ENCODE peak calls at places on chromosomes 4 and X, in nine cellular contexts. X is upper lobe of right lung, U is Karpas-422, R is NB4, A is hepatocyte, B is GM23338, O is uterus, W is epithelial cell of esophagus, D is fibroblast of the aortic adventitia. H is an unnamed sample.

GRCh38 chrX:124504106-124504983 is 158.0 kb downstream of the SH2D1A start:
- DNase-seq in U (no peak), B (no peak), D (no peak), R (no peak), W (no peak), A (no peak), X (no peak), O (no peak), H (no peak)

GRCh38 chr4:4256799-4257198 is 8.8 kb upstream of the TMEM128 start:
- DNase-seq in B (peak), U (no peak), X (no peak), A (no peak), W (no peak), O (no peak), R (no peak), D (no peak), H (peak)

GRCh38 chr4:3286335-3287175 is 6.3 kb upstream of the RGS12 start:
- DNase-seq in W (no peak), X (peak), R (no peak), A (no peak), U (peak), B (no peak), D (no peak), O (no peak), H (no peak)

GRCh38 chr4:158020734-158021346 is 152.0 kb downstream of the GASK1B start:
- DNase-seq in W (peak), A (peak), B (no peak), R (no peak), O (no peak), U (no peak), X (no peak), D (peak), H (no peak)

GRCh38 chr4:144304025-144304424 is 163.5 kb upstream of the GYPA start:
- DNase-seq in B (no peak), A (no peak), R (no peak), X (no peak), W (no peak), D (no peak), U (no peak), O (no peak), H (no peak)

GRCh38 chr4:38076153-38076669 is 116.0 kb downstream of the PTTG2 start:
- DNase-seq in A (no peak), O (no peak), B (no peak), U (no peak), X (no peak), D (no peak), R (peak), W (no peak), H (no peak)

GRCh38 chr4:109406337-109406931 is 27.2 kb upstream of the SEC24B start:
- DNase-seq in B (peak), U (peak), R (peak), X (no peak), D (peak), A (peak), W (peak), O (no peak), H (peak)

GRCh38 chrX:72041901-72042859 is 89.5 kb downstream of the RTL5 start:
- DNase-seq in R (no peak), D (peak), W (no peak), B (no peak), O (peak), X (no peak), A (no peak), U (peak), H (no peak)

GRCh38 chr4:151879705-151880104 is 118.9 kb upstream of the GATB start:
- DNase-seq in A (no peak), U (no peak), W (no peak), B (no peak), X (no peak), O (no peak), D (no peak), R (no peak), H (no peak)

GRCh38 chr4:184110452-184110851 is 107.2 kb downstream of the ENPP6 start:
- DNase-seq in O (no peak), A (no peak), D (no peak), U (no peak), W (no peak), R (no peak), B (no peak), X (no peak), H (no peak)

GRCh38 chrX:2484721-2485459 is 15.9 kb downstream of the DHRSX start:
- DNase-seq in B (peak), A (no peak), R (no peak), U (no peak), W (peak), O (peak), X (no peak), D (peak), H (no peak)

GRCh38 chr4:165301833-165302232 is 25.6 kb upstream of the MSMO1 start:
- DNase-seq in B (no peak), A (no peak), D (peak), U (peak), O (no peak), X (no peak), R (no peak), W (no peak), H (no peak)

GRCh38 chr4:142396279-142396678 is 449.8 kb downstream of the INPP4B start:
- DNase-seq in R (no peak), W (peak), B (no peak), U (no peak), O (no peak), X (no peak), A (no peak), D (peak), H (no peak)

GRCh38 chrX:119455264-119455663 is 13.0 kb upstream of the SLC25A5 start:
- DNase-seq in W (peak), A (peak), O (no peak), U (no peak), R (no peak), X (no peak), D (peak), B (no peak), H (no peak)

GRCh38 chr4:5266991-5267390 is 215.7 kb downstream of the STK32B start:
- DNase-seq in B (no peak), U (no peak), W (no peak), D (no peak), R (no peak), A (no peak), O (no peak), X (no peak), H (no peak)

GRCh38 chr4:186032259-186032658 is 36.7 kb upstream of the TLR3 start:
- DNase-seq in R (no peak), B (peak), O (no peak), X (no peak), W (peak), U (peak), A (peak), D (peak), H (no peak)

GRCh38 chr4:141121768-141122415 is 11.4 kb downstream of the RNF150 start:
- DNase-seq in R (no peak), B (peak), U (no peak), O (no peak), D (no peak), W (no peak), A (no peak), X (no peak), H (peak)

GRCh38 chr4:175308236-175308635 is 390.1 kb downstream of the ADAM29 start:
- DNase-seq in B (no peak), O (no peak), R (no peak), X (no peak), A (no peak), U (no peak), D (peak), W (no peak), H (no peak)

GRCh38 chr4:31482691-31483090 is 762.5 kb downstream of the PCDH7 start:
- DNase-seq in B (no peak), R (no peak), A (no peak), X (no peak), D (no peak), O (no peak), U (no peak), W (no peak), H (no peak)

GRCh38 chr4:143531368-143531767 is 17.9 kb downstream of the SMARCA5 start:
- DNase-seq in R (peak), D (peak), X (no peak), B (peak), U (peak), W (peak), A (no peak), O (no peak), H (no peak)

GRCh38 chrX:26411045-26411444 is 195.1 kb downstream of the MAGEB5 start:
- DNase-seq in X (no peak), O (no peak), U (no peak), D (no peak), R (no peak), B (no peak), A (peak), W (peak), H (no peak)

GRCh38 chr4:109499513-109499912 is 60.5 kb upstream of the MCUB start:
- DNase-seq in R (no peak), D (no peak), U (no peak), O (no peak), A (no peak), B (no peak), X (no peak), W (no peak), H (no peak)

GRCh38 chr4:87032884-87033533 is 98.2 kb downstream of the AFF1 start:
- DNase-seq in R (no peak), A (peak), W (peak), D (peak), X (no peak), U (no peak), O (no peak), B (no peak), H (no peak)

DNA sequence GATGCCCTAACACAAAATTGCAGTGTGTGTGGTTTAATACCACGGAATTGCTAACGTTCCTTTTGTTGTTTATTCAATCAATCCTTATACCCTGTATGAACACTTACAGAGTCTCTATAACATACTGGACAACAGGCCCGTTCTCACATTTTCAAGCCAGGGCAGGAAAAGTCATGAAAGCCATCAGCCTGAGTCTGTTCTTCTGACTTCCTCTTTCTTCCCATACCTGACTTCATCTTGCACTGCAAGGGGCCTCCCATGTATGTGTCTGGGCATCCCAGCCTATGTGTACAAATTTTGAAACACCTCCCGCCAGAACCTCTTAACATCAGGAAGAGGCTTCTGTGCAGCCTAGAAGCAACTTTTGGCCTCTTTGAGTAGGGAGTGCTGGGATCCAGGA is 4.9 kb upstream of the SHISA3 start:
- DNase-seq in U (no peak), B (no peak), R (no peak), X (no peak), D (no peak), A (no peak), W (no peak), O (no peak), H (no peak)
- H3K4me3 ChIP-seq in U (no peak), B (no peak), R (no peak), X (no peak), D (no peak), A (no peak), W (no peak), O (no peak), H (no peak)

DNA sequence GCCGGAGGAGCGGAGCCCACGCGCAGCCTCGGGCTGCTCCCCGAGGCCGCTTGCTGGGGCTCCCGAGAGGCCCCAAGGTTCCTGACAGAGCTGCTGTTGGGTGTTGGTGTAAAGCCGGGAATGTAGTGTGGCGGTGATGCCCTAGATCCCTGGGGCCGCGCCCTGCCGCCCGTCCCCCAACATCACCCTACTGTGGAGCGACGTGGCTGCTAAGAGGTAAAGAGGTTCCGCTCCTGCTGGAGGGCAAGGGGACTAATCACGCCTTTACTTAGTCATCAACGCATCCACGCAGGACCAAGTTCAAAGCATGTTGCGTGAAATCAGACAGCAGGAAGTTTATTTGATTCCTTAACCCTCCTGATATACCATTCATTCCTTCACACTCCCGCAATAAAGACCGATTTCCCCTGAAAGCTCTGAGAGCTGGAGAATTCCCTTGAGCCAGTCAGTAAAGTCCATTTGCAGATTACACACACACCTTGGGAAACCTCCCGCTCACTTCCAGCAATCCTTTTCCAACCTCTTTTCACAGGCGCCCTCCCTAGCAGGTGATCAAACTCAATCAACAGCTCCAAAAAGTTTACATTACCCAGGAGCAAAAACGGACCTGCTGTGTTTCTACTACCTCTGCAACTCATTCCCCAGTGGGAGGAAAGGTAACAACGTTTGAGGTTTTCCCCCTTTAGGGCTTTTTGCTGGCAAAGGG is 578 bp upstream of the GABRA2 start:
- DNase-seq in R (no peak), A (peak), B (peak), D (no peak), X (no peak), U (no peak), O (no peak), W (no peak), H (no peak)
- H3K4me3 ChIP-seq in R (no peak), A (no peak), B (peak), D (no peak), X (no peak), U (no peak), O (no peak), W (no peak), H (no peak)

DNA sequence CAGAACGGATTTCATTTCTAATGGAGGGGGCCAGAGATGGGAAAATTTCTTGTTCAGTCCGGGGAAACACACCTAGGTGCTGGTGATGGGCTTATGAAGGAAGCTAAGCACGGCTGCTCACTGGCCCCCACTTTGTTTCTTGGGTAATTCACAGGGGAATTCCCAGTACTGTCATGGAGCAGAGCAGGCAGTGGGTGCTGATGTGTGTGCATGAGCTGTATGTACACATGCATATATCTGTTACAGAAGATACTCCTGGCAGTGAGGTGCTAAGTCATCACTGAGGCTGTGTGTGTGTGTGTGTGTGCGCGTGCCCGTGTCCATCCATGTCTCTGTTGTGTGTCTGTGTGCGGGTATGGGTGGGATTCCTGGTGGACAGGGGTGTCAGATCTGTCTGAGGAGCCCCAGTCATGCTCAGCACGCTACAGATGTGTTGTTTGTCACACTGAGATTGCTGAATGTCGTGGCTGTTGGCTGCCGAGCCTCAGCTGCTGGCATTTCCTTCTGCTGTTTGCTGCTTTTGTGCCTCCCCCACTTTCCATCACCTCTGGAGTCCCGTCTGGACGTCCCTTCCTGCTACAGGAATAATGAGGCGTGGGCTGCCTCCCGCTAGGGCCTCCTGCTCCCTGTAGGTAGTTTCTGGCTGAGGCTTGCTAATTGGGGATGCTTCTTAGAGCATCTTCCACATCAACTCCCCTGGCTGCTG is 53.3 kb downstream of the JADE1 start:
- DNase-seq in U (no peak), R (no peak), W (peak), X (no peak), B (no peak), A (no peak), O (no peak), D (no peak), H (no peak)
- H3K4me3 ChIP-seq in U (no peak), R (no peak), W (no peak), X (no peak), B (no peak), A (no peak), O (no peak), D (no peak), H (no peak)

GRCh38 chrX:153922932-153923857 is 2.9 kb downstream of the ARHGAP4 start:
- DNase-seq in R (no peak), O (peak), U (no peak), B (peak), W (peak), X (peak), A (peak), D (peak), H (no peak)
- H3K4me3 ChIP-seq in R (no peak), O (no peak), U (no peak), B (no peak), W (no peak), X (no peak), A (no peak), D (no peak), H (no peak)